ENCODE peak calls at places on chromosomes 16 and 17, in five cellular contexts. E is fibroblast of pulmonary artery, J is lower leg skin, T is colonic mucosa, N is astrocyte of the spinal cord. B is an unnamed sample.

GRCh38 chr17:41352597-41353366 is 2.2 kb upstream of the KRT33A start:
- DNase-seq in N (no peak), E (no peak), J (no peak), T (no peak), B (no peak)

GRCh38 chr16:23348579-23349469 is 46.7 kb downstream of the SCNN1B start:
- DNase-seq in N (no peak), J (no peak), E (no peak), T (no peak), B (no peak)

GRCh38 chr16:87724490-87725291 is 41.1 kb downstream of the KLHDC4 start:
- DNase-seq in J (no peak), N (no peak), E (no peak), T (no peak), B (no peak)

GRCh38 chr16:65521685-65522338 is 399.9 kb upstream of the CDH11 start:
- DNase-seq in T (no peak), E (peak; percentile 26), J (no peak), N (peak; percentile 74), B (no peak)

GRCh38 chr16:77782694-77783093 is 5.7 kb upstream of the VAT1L start:
- DNase-seq in N (no peak), J (no peak), T (no peak), E (no peak), B (no peak)

GRCh38 chr17:59381716-59382570 is 50.5 kb downstream of the YPEL2 start:
- DNase-seq in J (no peak), E (peak; percentile 39), N (no peak), T (peak; percentile 84), B (no peak)

GRCh38 chr16:79599837-79600635 is 501 bp downstream of the MAF start:
- DNase-seq in E (peak; percentile 29), N (peak; percentile 42), J (peak; percentile 92), T (peak; percentile 32), B (peak; percentile 51)

GRCh38 chr16:72247821-72248253 is 75.9 kb upstream of the PMFBP1 start:
- DNase-seq in T (no peak), E (peak; percentile 48), N (peak; percentile 50), J (no peak), B (no peak)

GRCh38 chr17:50697663-50698272 is 9.9 kb downstream of the ANKRD40 start:
- DNase-seq in N (no peak), J (no peak), T (no peak), E (no peak), B (no peak)
- TF ChIP-seq CTCF in N (no peak), J (no peak), T (no peak), E (no peak), B (no peak)

DNA sequence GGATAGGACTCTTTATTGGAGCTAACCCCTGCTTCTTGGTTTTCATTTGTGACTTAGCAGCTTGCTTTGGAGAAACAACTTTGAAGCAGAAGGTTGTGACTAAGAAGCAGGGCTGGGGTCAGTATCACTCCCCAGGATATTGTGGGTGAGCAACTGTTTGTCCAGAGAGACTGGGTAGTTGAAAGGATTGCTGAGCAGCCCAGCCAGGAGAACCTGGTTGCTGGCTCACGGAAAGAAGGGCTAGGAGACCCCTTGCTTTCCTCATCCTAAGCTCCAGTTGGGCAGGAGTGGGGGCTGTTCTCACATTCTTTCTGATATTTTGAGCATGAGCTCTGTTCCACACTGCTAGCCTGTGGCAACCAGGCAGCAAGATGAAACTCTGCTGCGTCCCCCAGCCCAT is 151.2 kb downstream of the CBLN1 start:
- DNase-seq in E (no peak), J (no peak), N (no peak), T (no peak), B (no peak)
- TF ChIP-seq CTCF in E (no peak), J (no peak), N (no peak), T (no peak), B (no peak)

GRCh38 chr16:88755745-88756443 is 29.1 kb downstream of the PIEZO1 start:
- DNase-seq in E (no peak), N (no peak), J (no peak), T (no peak), B (no peak)

GRCh38 chr16:88754109-88754911 is 30.7 kb downstream of the PIEZO1 start:
- DNase-seq in E (no peak), N (no peak), J (no peak), T (no peak), B (no peak)

GRCh38 chr16:88753600-88753999 is 31.4 kb downstream of the PIEZO1 start:
- DNase-seq in J (no peak), T (no peak), E (no peak), N (no peak), B (no peak)

GRCh38 chr16:88753191-88753590 is 31.8 kb downstream of the PIEZO1 start:
- DNase-seq in T (no peak), J (no peak), N (no peak), E (no peak), B (no peak)

GRCh38 chr16:88754912-88755744 is 29.9 kb downstream of the PIEZO1 start:
- DNase-seq in N (peak; percentile 56), J (no peak), E (peak; percentile 50), T (no peak), B (no peak)
- TF ChIP-seq CTCF in N (no peak), J (no peak), E (peak; percentile 55), T (no peak), B (peak; percentile 43)

GRCh38 chr16:2003231-2003826 is 6.3 kb downstream of the ZNF598 start:
- DNase-seq in N (no peak), J (no peak), E (no peak), T (no peak), B (no peak)

GRCh38 chr16:2004795-2005517 is 4.7 kb downstream of the ZNF598 start:
- DNase-seq in E (no peak), J (no peak), T (no peak), N (no peak), B (no peak)

GRCh38 chr16:2002406-2003230 is 7.0 kb downstream of the ZNF598 start:
- DNase-seq in T (no peak), E (no peak), N (no peak), J (no peak), B (no peak)

GRCh38 chr16:2005646-2006045 is 4.0 kb downstream of the ZNF598 start:
- DNase-seq in J (no peak), T (no peak), N (no peak), E (no peak), B (no peak)

DNA sequence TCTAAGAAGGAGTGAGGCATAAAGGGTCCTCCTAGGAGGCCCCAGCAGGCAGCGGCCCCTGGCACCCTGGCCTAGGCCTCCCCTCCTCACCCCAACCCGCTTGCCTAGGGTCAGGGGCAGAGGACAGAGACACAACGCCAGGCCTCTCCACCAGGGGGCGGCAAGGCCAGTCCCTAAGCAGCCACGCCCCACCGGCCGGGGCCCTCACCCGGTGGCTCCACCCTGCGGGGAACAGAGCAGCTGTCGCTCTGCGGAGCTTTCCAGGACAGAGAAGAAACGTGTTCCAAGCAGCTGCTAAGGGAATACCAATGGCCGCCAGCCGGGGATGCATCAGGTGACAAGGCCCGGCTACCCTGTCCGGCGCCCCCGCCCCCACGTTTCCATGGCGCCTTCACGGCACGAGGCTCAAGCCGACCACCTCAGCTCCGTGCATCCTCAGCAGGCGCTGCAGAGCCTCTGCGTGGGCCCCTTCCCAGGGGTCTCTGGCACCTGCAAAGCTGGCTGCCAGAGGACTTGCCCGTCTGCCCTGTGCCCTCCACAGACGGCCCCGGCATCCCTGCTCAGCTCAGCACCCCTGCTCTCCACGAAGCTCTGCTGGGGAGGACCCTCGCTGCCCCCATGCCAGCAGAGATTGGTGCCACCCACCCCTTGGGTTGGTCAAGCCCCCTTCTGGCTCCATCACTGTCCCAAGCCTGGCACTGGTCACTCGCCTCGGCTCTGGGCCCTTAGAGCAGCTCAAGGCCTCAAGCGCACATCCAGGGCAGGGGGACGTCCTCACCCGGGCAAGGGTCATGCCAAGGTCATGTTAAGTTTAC is 5.6 kb downstream of the ZNF598 start:
- DNase-seq in J (peak; percentile 95), E (peak; percentile 84), N (peak; percentile 81), T (peak; percentile 93), B (peak; percentile 83)
- TF ChIP-seq CTCF in J (peak; percentile 57), E (peak; percentile 89), N (peak; percentile 99), T (peak; percentile 96), B (peak; percentile 91)

GRCh38 chr17:55303701-55304145 is 39.0 kb downstream of the HLF start:
- DNase-seq in J (no peak), N (no peak), T (no peak), E (peak; percentile 17), B (no peak)
- TF ChIP-seq CTCF in J (no peak), N (no peak), T (no peak), E (no peak), B (no peak)

GRCh38 chr17:33330877-33331276 is 37.8 kb upstream of the ASIC2 start:
- DNase-seq in N (no peak), E (no peak), T (no peak), J (no peak), B (no peak)
- TF ChIP-seq CTCF in N (no peak), E (no peak), T (no peak), J (no peak), B (no peak)

GRCh38 chr17:50129303-50129945 is 536 bp downstream of the SAMD14 start:
- DNase-seq in T (no peak), N (peak; percentile 18), E (peak; percentile 53), J (no peak), B (peak; percentile 64)

GRCh38 chr17:50130778-50131317 is 888 bp upstream of the SAMD14 start:
- DNase-seq in N (no peak), T (no peak), J (no peak), E (no peak), B (no peak)

GRCh38 chr17:50127661-50128361 is 2.1 kb downstream of the SAMD14 start:
- DNase-seq in T (no peak), N (no peak), E (peak; percentile 40), J (no peak), B (no peak)

GRCh38 chr17:50129946-50130777 is at the start of gene SAMD14:
- DNase-seq in T (no peak), N (peak; percentile 26), E (no peak), J (no peak), B (peak; percentile 53)

GRCh38 chr17:50128441-50129302 is 1.3 kb downstream of the SAMD14 start:
- DNase-seq in E (peak; percentile 38), J (no peak), T (no peak), N (peak; percentile 19), B (peak; percentile 59)
- TF ChIP-seq CTCF in E (no peak), J (no peak), T (no peak), N (no peak), B (no peak)

GRCh38 chr16:24535827-24536226 is 3.5 kb upstream of the RBBP6 start:
- DNase-seq in N (no peak), E (no peak), J (no peak), T (no peak), B (no peak)
- TF ChIP-seq CTCF in N (no peak), E (no peak), J (no peak), T (no peak), B (no peak)

DNA sequence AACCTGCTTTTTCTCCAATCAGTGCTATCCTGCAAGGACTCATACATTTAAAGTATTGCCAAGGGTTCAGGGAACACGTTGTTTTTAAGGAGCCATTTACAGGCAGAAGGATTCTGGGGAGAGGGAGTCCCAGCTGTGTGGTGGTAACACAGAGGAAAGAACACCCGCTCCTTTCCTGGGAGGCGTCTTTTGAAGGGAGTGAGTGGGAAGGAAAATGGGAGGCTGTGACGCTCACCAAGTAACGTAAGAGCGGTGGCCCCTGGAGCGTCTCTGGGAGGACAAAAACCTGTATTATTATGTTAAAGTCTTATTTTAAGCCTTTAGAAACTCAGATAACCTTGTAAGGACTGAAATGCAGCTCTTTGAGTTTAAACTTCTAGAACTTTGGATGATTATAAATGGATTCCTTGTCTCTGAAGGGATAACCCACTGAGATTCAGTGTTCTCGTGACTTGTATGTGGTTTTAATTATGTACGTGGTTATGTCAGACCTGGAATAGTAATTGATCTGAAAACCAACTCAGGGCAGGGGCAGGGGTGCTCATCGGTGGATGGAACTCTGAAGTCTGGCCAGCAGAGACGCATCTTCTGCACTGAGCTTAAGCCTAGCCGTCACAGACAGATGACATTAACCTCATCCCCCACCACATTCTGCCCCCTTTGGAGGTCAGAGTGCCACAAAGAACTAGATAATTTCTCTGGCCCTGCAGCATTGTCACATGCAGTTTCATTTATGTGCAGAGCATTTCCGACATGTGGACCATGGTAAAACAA is 41.9 kb upstream of the SLC12A3 start:
- DNase-seq in N (no peak), E (no peak), T (no peak), J (no peak), B (no peak)
- TF ChIP-seq CTCF in N (no peak), E (no peak), T (no peak), J (no peak), B (no peak)

B was measured in mesothelial cell of epicardium.